ENCODE peak calls at places on chromosomes 7 and 10, in six cellular contexts. N is GM23248, M is foreskin fibroblast, R is uterus, X is HCT116, Y is ovary. U is an unnamed sample.
A peak's percentile ranks its signal among the peaks of the same experiment; 100 is the strongest.

GRCh38 chr10:100697070-100697469 is 48.3 kb upstream of the PAX2 start:
- DNase-seq in N (peak; percentile 51), M (peak; percentile 39), R (no peak), X (peak; percentile 80), Y (no peak), U (peak; percentile 59)

GRCh38 chr10:43926875-43927406 is 278.3 kb upstream of the ZNF32 start:
- DNase-seq in N (no peak), M (no peak), R (no peak), X (no peak), Y (no peak), U (no peak)

GRCh38 chr7:74473116-74473515 is 19.4 kb downstream of the GTF2IRD1 start:
- DNase-seq in N (no peak), M (no peak), R (no peak), X (no peak), Y (no peak), U (no peak)

GRCh38 chr10:12252882-12253546 is 57.0 kb downstream of the CDC123 start:
- DNase-seq in N (peak; percentile 21), M (no peak), R (no peak), X (no peak), Y (no peak), U (no peak)

GRCh38 chr10:73591935-73592699 is 975 bp upstream of the USP54 start:
- DNase-seq in N (peak; percentile 16), M (no peak), R (peak; percentile 43), X (peak; percentile 48), Y (peak; percentile 45), U (peak; percentile 79)

GRCh38 chr7:96426027-96426426 is 104.1 kb upstream of the SLC25A13 start:
- DNase-seq in N (no peak), M (no peak), R (no peak), X (no peak), Y (no peak), U (peak; percentile 67)

GRCh38 chr10:28879875-28880381 is 202.6 kb downstream of the BAMBI start:
- DNase-seq in N (no peak), M (no peak), R (peak; percentile 27), X (no peak), Y (peak; percentile 41), U (no peak)

GRCh38 chr7:102845351-102845750 is 67.4 kb upstream of the LRRC17 start:
- DNase-seq in N (no peak), M (no peak), R (no peak), X (no peak), Y (no peak), U (no peak)

DNA sequence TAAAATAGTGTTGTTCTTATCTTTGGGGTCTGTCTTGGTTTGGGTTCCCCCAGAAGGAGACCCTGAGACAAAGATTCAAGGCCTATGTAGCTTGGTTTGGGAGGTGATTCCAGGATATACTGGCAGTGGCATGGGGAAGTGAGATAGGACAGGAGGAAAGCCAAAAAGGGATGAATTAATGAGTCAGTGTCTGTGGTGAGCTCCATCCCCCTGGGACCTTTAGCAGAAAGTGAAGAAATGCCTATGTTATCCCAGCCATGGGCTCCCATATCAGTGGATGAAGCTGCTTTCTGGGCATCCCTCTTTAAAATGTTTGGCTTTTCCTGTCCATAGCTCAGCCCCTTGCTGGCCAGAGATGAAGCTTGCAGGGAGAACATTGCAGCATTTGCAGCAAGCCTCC is 217.0 kb upstream of the CTBP2 start:
- DNase-seq in N (peak; percentile 78), M (no peak), R (no peak), X (no peak), Y (no peak), U (no peak)
- H3K4me3 ChIP-seq in N (no peak overlapping the region), M (no peak overlapping the region), R (no peak overlapping the region), X (no peak overlapping the region), Y (no peak overlapping the region), U (no peak overlapping the region)

GRCh38 chr10:124420254-124420653 is 1.5 kb upstream of the OAT start:
- DNase-seq in N (no peak), M (no peak), R (no peak), X (no peak), Y (no peak), U (no peak)
- H3K4me3 ChIP-seq in N (no peak overlapping the region), M (no peak overlapping the region), R (no peak overlapping the region), X (no peak overlapping the region), Y (no peak overlapping the region), U (no peak overlapping the region)

DNA sequence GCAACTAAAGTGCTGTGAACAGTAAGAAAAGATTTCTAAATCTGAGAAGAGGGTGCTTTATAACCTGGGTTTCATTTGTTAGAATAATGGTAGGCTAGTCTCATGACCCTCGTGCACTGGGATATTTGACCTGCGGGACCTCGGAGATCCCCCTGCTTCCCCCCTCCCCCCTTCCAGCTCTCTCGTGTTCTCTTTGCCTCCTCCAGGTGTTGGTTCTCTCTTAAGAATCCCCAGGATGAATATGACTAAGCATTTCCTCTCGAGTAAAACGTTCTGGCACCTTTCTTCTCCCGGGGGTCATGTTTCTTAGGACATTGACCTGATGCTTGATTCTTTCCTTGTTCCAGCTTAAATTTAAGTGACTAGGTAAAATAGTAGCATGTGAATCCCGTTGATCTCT is 71.2 kb downstream of the SHH start:
- DNase-seq in N (no peak), M (no peak), R (no peak), X (no peak), Y (no peak), U (no peak)
- H3K4me3 ChIP-seq in N (no peak overlapping the region), M (no peak overlapping the region), R (no peak overlapping the region), X (no peak overlapping the region), Y (no peak overlapping the region), U (no peak overlapping the region)

DNA sequence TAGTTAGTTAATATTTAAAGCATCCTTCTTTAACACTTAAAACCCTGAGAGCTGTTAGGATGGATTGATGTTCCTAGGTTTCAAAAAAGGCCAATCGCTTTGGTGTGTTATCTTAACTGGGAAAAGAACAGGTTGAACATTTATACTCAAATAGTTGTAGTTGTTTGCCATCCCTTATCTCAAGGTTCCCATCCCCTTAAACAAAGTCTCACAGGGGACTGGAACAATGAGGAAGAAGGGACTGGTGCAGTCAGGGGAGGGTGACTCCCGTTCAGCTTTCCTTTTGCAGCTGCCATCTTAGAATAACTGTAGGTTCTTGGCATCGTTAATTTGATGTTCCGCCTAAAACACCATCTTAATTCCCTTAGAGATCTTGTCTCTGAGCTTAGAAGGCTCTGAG is 2.6 kb upstream of the KBTBD2 start:
- DNase-seq in N (no peak), M (no peak), R (no peak), X (no peak), Y (no peak), U (no peak)
- H3K4me3 ChIP-seq in N (no peak overlapping the region), M (no peak overlapping the region), R (no peak overlapping the region), X (no peak overlapping the region), Y (no peak overlapping the region), U (no peak overlapping the region)

DNA sequence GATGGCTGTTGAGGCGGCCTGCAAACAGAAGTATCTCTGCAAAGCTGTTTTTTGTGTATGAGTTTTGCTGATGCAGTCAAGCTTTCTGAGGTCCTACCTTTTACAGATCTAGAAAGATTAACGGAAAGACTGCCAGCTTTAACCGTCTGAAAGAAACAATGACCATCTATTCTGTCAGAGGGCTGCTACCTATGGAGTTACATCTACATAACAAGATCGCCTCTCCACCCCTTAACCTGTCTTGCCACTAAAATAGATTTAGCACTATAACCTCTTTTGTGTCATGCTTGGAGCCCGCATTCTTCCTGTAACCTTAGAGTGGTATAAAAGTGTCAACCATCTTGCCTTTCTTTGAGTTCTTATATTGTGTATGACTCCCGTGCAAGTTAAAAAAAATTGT is 291.2 kb downstream of the POM121L12 start:
- DNase-seq in N (no peak), M (no peak), R (no peak), X (no peak), Y (no peak), U (no peak)
- H3K4me3 ChIP-seq in N (no peak overlapping the region), M (no peak overlapping the region), R (no peak overlapping the region), X (no peak overlapping the region), Y (no peak overlapping the region), U (no peak overlapping the region)

GRCh38 chr7:130344248-130344866 is at the start of gene CPA5:
- DNase-seq in N (no peak), M (no peak), R (no peak), X (no peak), Y (no peak), U (no peak)
- H3K4me3 ChIP-seq in N (no peak within 1 kb of the TSS), M (no peak within 1 kb of the TSS), R (no peak within 1 kb of the TSS), X (no peak within 1 kb of the TSS), Y (no peak within 1 kb of the TSS), U (no peak within 1 kb of the TSS)

GRCh38 chr7:32860096-32860495 is 31.5 kb downstream of the KBTBD2 start:
- DNase-seq in N (no peak), M (no peak), R (no peak), X (no peak), Y (no peak), U (no peak)
- H3K4me3 ChIP-seq in N (no peak overlapping the region), M (no peak overlapping the region), R (no peak overlapping the region), X (no peak overlapping the region), Y (no peak overlapping the region), U (no peak overlapping the region)

GRCh38 chr7:156617215-156617614 is 23.4 kb upstream of the RNF32 start:
- DNase-seq in N (no peak), M (no peak), R (no peak), X (no peak), Y (no peak), U (no peak)
- H3K4me3 ChIP-seq in N (peak overlapping the region; percentile 26), M (no peak overlapping the region), R (no peak overlapping the region), X (no peak overlapping the region), Y (no peak overlapping the region), U (no peak overlapping the region)

U was measured in epithelial cell of esophagus.